ENCODE peak calls at places on chromosomes 11 and 22, in five cellular contexts. One of them, this sample, is unnamed.
A peak's percentile ranks its signal among the peaks of the same experiment; 100 is the strongest.

GRCh38 chr11:1805525-1805924 is 29.3 kb upstream of the SYT8 start:
- DNase-seq in body of pancreas: no peak
- DNase-seq in Caco-2: no peak
- DNase-seq in neuronal stem cell: no peak
- DNase-seq in cardiac muscle cell: no peak
- DNase-seq in this sample: no peak

GRCh38 chr11:74288911-74289310 is 22.5 kb downstream of the P4HA3 start:
- DNase-seq in Caco-2: no peak
- DNase-seq in body of pancreas: no peak
- DNase-seq in neuronal stem cell: no peak
- DNase-seq in cardiac muscle cell: no peak
- DNase-seq in this sample: no peak

GRCh38 chr11:123235117-123235686 is 40.2 kb upstream of the CLMP start:
- DNase-seq in Caco-2: no peak
- DNase-seq in cardiac muscle cell: peak; percentile 34
- DNase-seq in body of pancreas: peak; percentile 47
- DNase-seq in neuronal stem cell: no peak
- DNase-seq in this sample: peak; percentile 58

GRCh38 chr11:33691051-33691864 is 9.4 kb downstream of the C11orf91 start:
- DNase-seq in cardiac muscle cell: peak; percentile 38
- DNase-seq in Caco-2: no peak
- DNase-seq in neuronal stem cell: no peak
- DNase-seq in body of pancreas: no peak
- DNase-seq in this sample: no peak

GRCh38 chr11:16876840-16877239 is 137.4 kb downstream of the PLEKHA7 start:
- DNase-seq in Caco-2: no peak
- DNase-seq in cardiac muscle cell: no peak
- DNase-seq in neuronal stem cell: no peak
- DNase-seq in body of pancreas: no peak
- DNase-seq in this sample: no peak

GRCh38 chr11:66727282-66727882 is 1.6 kb downstream of the SPTBN2 start:
- DNase-seq in body of pancreas: peak; percentile 30
- DNase-seq in neuronal stem cell: no peak
- DNase-seq in Caco-2: peak; percentile 58
- DNase-seq in cardiac muscle cell: peak; percentile 45
- DNase-seq in this sample: peak; percentile 39

GRCh38 chr11:62400760-62401159 is 18.1 kb upstream of the SCGB1A1 start:
- DNase-seq in cardiac muscle cell: peak; percentile 42
- DNase-seq in neuronal stem cell: no peak
- DNase-seq in Caco-2: no peak
- DNase-seq in body of pancreas: peak; percentile 25
- DNase-seq in this sample: peak; percentile 89

GRCh38 chr22:47334596-47334995 is 572.1 kb downstream of the TBC1D22A start:
- DNase-seq in body of pancreas: no peak
- DNase-seq in cardiac muscle cell: no peak
- DNase-seq in Caco-2: no peak
- DNase-seq in neuronal stem cell: no peak
- DNase-seq in this sample: no peak

GRCh38 chr11:114162719-114163123 is 103.2 kb downstream of the ZBTB16 start:
- DNase-seq in cardiac muscle cell: peak; percentile 74
- DNase-seq in neuronal stem cell: no peak
- DNase-seq in Caco-2: no peak
- DNase-seq in body of pancreas: peak; percentile 93
- DNase-seq in this sample: peak; percentile 92

GRCh38 chr11:64264371-64264852 is 13.1 kb downstream of the PLCB3 start:
- DNase-seq in neuronal stem cell: no peak
- DNase-seq in body of pancreas: no peak
- DNase-seq in Caco-2: no peak
- DNase-seq in cardiac muscle cell: no peak
- DNase-seq in this sample: peak; percentile 51

GRCh38 chr22:21100149-21101032 is 54.6 kb downstream of the LRRC74B start:
- DNase-seq in neuronal stem cell: no peak
- DNase-seq in body of pancreas: no peak
- DNase-seq in cardiac muscle cell: no peak
- DNase-seq in Caco-2: no peak
- DNase-seq in this sample: no peak

GRCh38 chr11:73236879-73237278 is 18.8 kb downstream of the P2RY2 start:
- DNase-seq in cardiac muscle cell: peak; percentile 58
- DNase-seq in neuronal stem cell: peak; percentile 62
- DNase-seq in body of pancreas: peak; percentile 43
- DNase-seq in Caco-2: peak; percentile 81
- DNase-seq in this sample: peak; percentile 71

GRCh38 chr22:23395476-23396361 is 184.4 kb downstream of the IGLL1 start:
- DNase-seq in Caco-2: no peak
- DNase-seq in neuronal stem cell: no peak
- DNase-seq in body of pancreas: no peak
- DNase-seq in cardiac muscle cell: no peak
- DNase-seq in this sample: no peak

GRCh38 chr11:95451682-95452081 is 220.7 kb upstream of the SESN3 start:
- DNase-seq in body of pancreas: no peak
- DNase-seq in cardiac muscle cell: no peak
- DNase-seq in Caco-2: no peak
- DNase-seq in neuronal stem cell: no peak
- DNase-seq in this sample: no peak

GRCh38 chr11:10481567-10482349 is 26.7 kb downstream of the AMPD3 start:
- DNase-seq in Caco-2: no peak
- DNase-seq in neuronal stem cell: no peak
- DNase-seq in body of pancreas: no peak
- DNase-seq in cardiac muscle cell: no peak
- DNase-seq in this sample: no peak

GRCh38 chr11:122721201-122721963 is 65.9 kb downstream of the UBASH3B start:
- DNase-seq in neuronal stem cell: no peak
- DNase-seq in Caco-2: no peak
- DNase-seq in body of pancreas: no peak
- DNase-seq in cardiac muscle cell: no peak
- DNase-seq in this sample: no peak

GRCh38 chr11:67315325-67315909 is 12.1 kb downstream of the SSH3 start:
- DNase-seq in neuronal stem cell: no peak
- DNase-seq in Caco-2: peak; percentile 25
- DNase-seq in body of pancreas: no peak
- DNase-seq in cardiac muscle cell: no peak
- DNase-seq in this sample: no peak

GRCh38 chr22:44037519-44038370 is 13.6 kb downstream of the PARVB start:
- DNase-seq in Caco-2: no peak
- DNase-seq in cardiac muscle cell: no peak
- DNase-seq in body of pancreas: no peak
- DNase-seq in neuronal stem cell: no peak
- DNase-seq in this sample: peak; percentile 50

GRCh38 chr22:31651667-31652066 is 10.3 kb downstream of the PISD start:
- DNase-seq in body of pancreas: no peak
- DNase-seq in cardiac muscle cell: no peak
- DNase-seq in neuronal stem cell: no peak
- DNase-seq in Caco-2: no peak
- DNase-seq in this sample: no peak

GRCh38 chr11:6249822-6250555 is 9.6 kb upstream of the CCKBR start:
- DNase-seq in cardiac muscle cell: no peak
- DNase-seq in Caco-2: no peak
- DNase-seq in body of pancreas: peak; percentile 90
- DNase-seq in neuronal stem cell: no peak
- DNase-seq in this sample: peak; percentile 61

GRCh38 chr11:66739983-66740382 is 11.0 kb upstream of the SPTBN2 start:
- DNase-seq in body of pancreas: no peak
- DNase-seq in neuronal stem cell: no peak
- DNase-seq in cardiac muscle cell: no peak
- DNase-seq in Caco-2: no peak
- DNase-seq in this sample: no peak

GRCh38 chr11:66192181-66192888 is 76.1 kb upstream of the RAB1B start:
- DNase-seq in body of pancreas: no peak
- DNase-seq in cardiac muscle cell: no peak
- DNase-seq in neuronal stem cell: no peak
- DNase-seq in Caco-2: peak; percentile 60
- DNase-seq in this sample: no peak

GRCh38 chr11:115778928-115779650 is 274.9 kb upstream of the CADM1 start:
- DNase-seq in body of pancreas: no peak
- DNase-seq in cardiac muscle cell: no peak
- DNase-seq in Caco-2: no peak
- DNase-seq in neuronal stem cell: no peak
- DNase-seq in this sample: no peak

GRCh38 chr11:122306776-122307479 is 190.9 kb upstream of the BLID start:
- DNase-seq in neuronal stem cell: no peak
- DNase-seq in Caco-2: no peak
- DNase-seq in cardiac muscle cell: no peak
- DNase-seq in body of pancreas: no peak
- DNase-seq in this sample: no peak

GRCh38 chr11:126284829-126285228 is 1.9 kb downstream of the TIRAP start:
- DNase-seq in cardiac muscle cell: no peak
- DNase-seq in neuronal stem cell: no peak
- DNase-seq in Caco-2: no peak
- DNase-seq in body of pancreas: peak; percentile 55
- DNase-seq in this sample: peak; percentile 53

DNA sequence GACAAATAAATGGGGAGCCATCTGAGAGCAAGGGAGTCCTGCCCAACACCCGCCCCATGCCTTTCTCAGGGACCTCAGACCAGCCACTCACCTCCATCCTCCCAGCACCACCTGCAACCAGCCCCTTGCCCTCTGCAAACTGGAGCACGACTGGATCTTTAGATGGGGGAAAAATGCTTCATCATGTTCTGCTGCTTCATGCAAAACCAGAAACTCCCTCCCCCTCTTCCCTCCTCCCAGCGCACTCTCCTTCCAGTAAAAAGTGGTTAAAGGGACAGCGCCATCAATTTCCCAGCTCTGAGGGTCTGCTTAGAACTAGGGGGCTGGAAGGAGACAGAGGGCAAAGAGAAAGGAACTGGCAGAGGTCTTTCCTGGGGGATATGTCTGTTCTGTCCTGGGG is 2.1 kb upstream of the NEFH start:
- DNase-seq in neuronal stem cell: no peak
- DNase-seq in cardiac muscle cell: no peak
- DNase-seq in body of pancreas: no peak
- DNase-seq in Caco-2: no peak
- DNase-seq in this sample: no peak
- H3K4me1 ChIP-seq in neuronal stem cell: peaks cover 15% of the 10 kb centered on the region
- H3K4me1 ChIP-seq in cardiac muscle cell: peaks cover 10% of the 10 kb centered on the region
- H3K4me1 ChIP-seq in body of pancreas: peaks cover 22% of the 10 kb centered on the region
- H3K4me1 ChIP-seq in Caco-2: no peaks in the 10 kb centered on the region
- H3K4me1 ChIP-seq in this sample: peaks cover 13% of the 10 kb centered on the region

GRCh38 chr22:48477031-48477721 is 1350.5 kb downstream of the BRD1 start:
- DNase-seq in body of pancreas: peak; percentile 26
- DNase-seq in cardiac muscle cell: no peak
- DNase-seq in Caco-2: no peak
- DNase-seq in neuronal stem cell: no peak
- DNase-seq in this sample: peak; percentile 51
- H3K9me3 ChIP-seq in body of pancreas: no peaks in the 10 kb centered on the region
- H3K9me3 ChIP-seq in cardiac muscle cell: no peaks in the 10 kb centered on the region
- H3K9me3 ChIP-seq in Caco-2: no peaks in the 10 kb centered on the region
- H3K9me3 ChIP-seq in neuronal stem cell: no peaks in the 10 kb centered on the region
- H3K9me3 ChIP-seq in this sample: no peaks in the 10 kb centered on the region

GRCh38 chr11:112165049-112165448 is 1.2 kb upstream of the IL18 start:
- DNase-seq in neuronal stem cell: no peak
- DNase-seq in body of pancreas: no peak
- DNase-seq in Caco-2: no peak
- DNase-seq in cardiac muscle cell: no peak
- DNase-seq in this sample: no peak

GRCh38 chr11:112161012-112161411 is 2.9 kb downstream of the IL18 start:
- DNase-seq in neuronal stem cell: no peak
- DNase-seq in Caco-2: no peak
- DNase-seq in body of pancreas: no peak
- DNase-seq in cardiac muscle cell: no peak
- DNase-seq in this sample: no peak

GRCh38 chr11:112160452-112160851 is 3.4 kb downstream of the IL18 start:
- DNase-seq in body of pancreas: no peak
- DNase-seq in Caco-2: no peak
- DNase-seq in cardiac muscle cell: no peak
- DNase-seq in neuronal stem cell: no peak
- DNase-seq in this sample: no peak

GRCh38 chr11:112163875-112164521 is at the start of gene IL18:
- DNase-seq in body of pancreas: peak; percentile 58
- DNase-seq in cardiac muscle cell: peak; percentile 31
- DNase-seq in neuronal stem cell: no peak
- DNase-seq in Caco-2: peak; percentile 88
- DNase-seq in this sample: peak; percentile 79

GRCh38 chr11:112162761-112163669 is 879 bp downstream of the IL18 start:
- DNase-seq in cardiac muscle cell: no peak
- DNase-seq in Caco-2: no peak
- DNase-seq in neuronal stem cell: no peak
- DNase-seq in body of pancreas: no peak
- DNase-seq in this sample: no peak
- H3K4me3 ChIP-seq in cardiac muscle cell: no peak overlapping the region
- H3K4me3 ChIP-seq in Caco-2: peak overlapping the region; percentile 26
- H3K4me3 ChIP-seq in neuronal stem cell: no peak overlapping the region
- H3K4me3 ChIP-seq in body of pancreas: no peak overlapping the region
- H3K4me3 ChIP-seq in this sample: peak overlapping the region; percentile 69

GRCh38 chr11:117072517-117073218 is 25.6 kb downstream of the SIK3 start:
- DNase-seq in body of pancreas: no peak
- DNase-seq in Caco-2: no peak
- DNase-seq in neuronal stem cell: no peak
- DNase-seq in cardiac muscle cell: no peak
- DNase-seq in this sample: no peak
- H3K4me1 ChIP-seq in body of pancreas: peaks cover 55% of the 10 kb centered on the region
- H3K4me1 ChIP-seq in Caco-2: peaks cover 67% of the 10 kb centered on the region
- H3K4me1 ChIP-seq in neuronal stem cell: peaks cover 5% of the 10 kb centered on the region
- H3K4me1 ChIP-seq in cardiac muscle cell: peaks cover 22% of the 10 kb centered on the region
- H3K4me1 ChIP-seq in this sample: peaks cover 57% of the 10 kb centered on the region

DNA sequence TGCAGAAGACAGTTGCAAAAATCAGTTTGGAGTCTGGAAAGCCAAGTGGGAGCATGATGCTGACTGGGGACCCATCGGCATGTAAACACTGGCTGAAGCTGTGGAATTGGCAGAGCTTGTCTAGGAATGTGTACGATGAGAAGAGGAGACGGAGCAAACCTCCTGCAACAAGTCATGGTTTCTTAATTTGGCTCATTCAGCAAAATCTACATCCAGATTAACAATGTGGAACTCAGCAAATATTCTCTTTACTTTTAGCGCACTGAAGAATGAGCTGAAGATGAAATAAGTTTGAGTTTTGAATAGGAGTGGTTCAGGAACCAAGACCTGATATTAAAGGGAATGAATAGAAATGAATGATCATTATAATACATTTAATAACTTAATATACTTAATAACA is 26.6 kb downstream of the RASSF10 start:
- DNase-seq in neuronal stem cell: no peak
- DNase-seq in cardiac muscle cell: no peak
- DNase-seq in Caco-2: no peak
- DNase-seq in body of pancreas: no peak
- DNase-seq in this sample: no peak
- H3K9me3 ChIP-seq in neuronal stem cell: no peaks in the 10 kb centered on the region
- H3K9me3 ChIP-seq in cardiac muscle cell: no peaks in the 10 kb centered on the region
- H3K9me3 ChIP-seq in Caco-2: no peaks in the 10 kb centered on the region
- H3K9me3 ChIP-seq in body of pancreas: no peaks in the 10 kb centered on the region
- H3K9me3 ChIP-seq in this sample: no peaks in the 10 kb centered on the region

GRCh38 chr22:22168190-22168940 is 76.2 kb upstream of the VPREB1 start:
- DNase-seq in neuronal stem cell: no peak
- DNase-seq in body of pancreas: peak; percentile 21
- DNase-seq in cardiac muscle cell: no peak
- DNase-seq in Caco-2: peak; percentile 67
- DNase-seq in this sample: no peak

GRCh38 chr22:22165936-22166710 is 78.5 kb upstream of the VPREB1 start:
- DNase-seq in neuronal stem cell: no peak
- DNase-seq in cardiac muscle cell: no peak
- DNase-seq in Caco-2: no peak
- DNase-seq in body of pancreas: no peak
- DNase-seq in this sample: no peak

GRCh38 chr22:22166941-22167713 is 77.5 kb upstream of the VPREB1 start:
- DNase-seq in neuronal stem cell: no peak
- DNase-seq in Caco-2: no peak
- DNase-seq in body of pancreas: no peak
- DNase-seq in cardiac muscle cell: no peak
- DNase-seq in this sample: no peak

GRCh38 chr22:22168941-22169867 is 75.4 kb upstream of the VPREB1 start:
- DNase-seq in Caco-2: no peak
- DNase-seq in neuronal stem cell: no peak
- DNase-seq in cardiac muscle cell: no peak
- DNase-seq in body of pancreas: no peak
- DNase-seq in this sample: no peak

GRCh38 chr22:22167791-22168189 is 76.8 kb upstream of the VPREB1 start:
- DNase-seq in body of pancreas: no peak
- DNase-seq in Caco-2: no peak
- DNase-seq in neuronal stem cell: no peak
- DNase-seq in cardiac muscle cell: no peak
- DNase-seq in this sample: no peak
- H3K4me3 ChIP-seq in body of pancreas: no peak overlapping the region
- H3K4me3 ChIP-seq in Caco-2: no peak overlapping the region
- H3K4me3 ChIP-seq in neuronal stem cell: no peak overlapping the region
- H3K4me3 ChIP-seq in cardiac muscle cell: no peak overlapping the region
- H3K4me3 ChIP-seq in this sample: no peak overlapping the region